ENCODE peak calls at places on chromosome 22, in seven cellular contexts. T, A, K, P, M, G and Y are unnamed samples.

GRCh38 chr22:43925433-43926348 is 2.1 kb downstream of the PNPLA3 start:
- DNase-seq in T (peak; percentile 60), A (no peak), K (no peak), P (no peak), M (no peak), G (no peak), Y (no peak)

GRCh38 chr22:36858156-36858555 is 2.6 kb upstream of the NCF4 start:
- DNase-seq in T (no peak), A (no peak), K (no peak), P (no peak), M (no peak), G (no peak), Y (peak; percentile 6)

GRCh38 chr22:29270475-29271271 is 2.6 kb downstream of the EWSR1 start:
- DNase-seq in T (no peak), A (no peak), K (peak; percentile 53), P (no peak), M (no peak), G (no peak), Y (no peak)

GRCh38 chr22:37378642-37379058 is 48.6 kb downstream of the ELFN2 start:
- DNase-seq in T (no peak), A (no peak), K (no peak), P (no peak), M (no peak), G (no peak), Y (no peak)

GRCh38 chr22:40156001-40156516 is 21.7 kb upstream of the TNRC6B start:
- DNase-seq in T (peak; percentile 51), A (no peak), K (peak; percentile 83), P (peak; percentile 81), M (no peak), G (peak; percentile 65), Y (no peak)

GRCh38 chr22:50186789-50187523 is 1.2 kb downstream of the TRABD start:
- DNase-seq in T (no peak), A (no peak), K (peak; percentile 44), P (peak; percentile 51), M (no peak), G (no peak), Y (no peak)

GRCh38 chr22:49334976-49335375 is 492.7 kb downstream of the BRD1 start:
- DNase-seq in T (peak; percentile 37), A (peak; percentile 33), K (no peak), P (peak; percentile 17), M (no peak), G (no peak), Y (no peak)

GRCh38 chr22:40597541-40598453 is 38.7 kb downstream of the MRTFA start:
- DNase-seq in T (no peak), A (no peak), K (no peak), P (peak; percentile 29), M (no peak), G (no peak), Y (no peak)

GRCh38 chr22:23047742-23048141 is 22.6 kb upstream of the GNAZ start:
- DNase-seq in T (no peak), A (no peak), K (no peak), P (no peak), M (no peak), G (no peak), Y (no peak)

GRCh38 chr22:49801391-49802060 is 26.1 kb downstream of the BRD1 start:
- DNase-seq in T (no peak), A (no peak), K (no peak), P (no peak), M (no peak), G (no peak), Y (no peak)

GRCh38 chr22:39559456-39560105 is 11.0 kb upstream of the CACNA1I start:
- DNase-seq in T (peak; percentile 86), A (no peak), K (peak; percentile 65), P (no peak), M (peak; percentile 42), G (no peak), Y (no peak)

GRCh38 chr22:17243524-17243923 is 24.3 kb upstream of the ADA2 start:
- DNase-seq in T (no peak), A (no peak), K (peak; percentile 9), P (no peak), M (no peak), G (peak; percentile 47), Y (no peak)

DNA sequence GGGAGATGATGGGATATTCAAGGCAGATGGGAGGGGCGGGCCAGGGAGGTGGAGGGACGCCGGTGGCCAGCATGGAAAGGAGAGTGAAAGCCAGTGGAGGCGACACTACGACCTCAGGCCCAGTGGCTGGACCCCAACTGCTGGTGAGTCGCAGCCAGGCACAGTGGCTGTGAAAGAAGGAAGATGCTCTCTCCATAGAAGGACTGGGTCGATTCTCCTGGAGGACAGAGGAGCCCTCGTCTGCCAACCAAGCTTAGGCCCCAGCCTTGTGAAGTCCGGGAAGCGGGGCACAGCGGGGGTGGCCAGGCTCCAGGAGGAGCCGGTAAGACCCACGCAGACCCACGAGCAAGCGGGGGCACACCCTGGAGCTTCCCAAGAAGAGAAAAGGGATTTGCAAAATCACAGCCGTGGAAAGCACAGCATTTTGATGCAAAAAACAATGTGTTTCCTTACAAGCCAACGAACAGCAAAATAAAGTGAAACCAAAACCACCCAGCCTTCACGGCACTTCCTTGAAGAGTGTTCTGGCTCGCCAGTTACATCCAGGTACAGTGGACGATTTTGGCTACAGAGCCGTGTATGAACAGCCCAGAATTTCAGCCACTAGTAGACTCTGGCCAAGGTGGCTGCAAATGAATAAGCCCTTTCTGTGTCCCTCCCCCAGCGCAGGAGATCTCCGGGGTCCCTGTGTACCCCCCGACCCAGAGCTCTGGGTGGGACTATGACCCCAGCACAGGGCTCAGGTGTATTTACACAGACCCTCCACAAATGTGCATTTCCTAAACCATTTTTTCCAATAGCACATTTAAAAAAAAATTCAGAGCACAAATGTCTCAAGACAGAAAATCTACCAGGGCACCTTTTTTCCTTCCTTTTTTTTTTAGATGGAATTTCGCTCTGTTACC is 96.9 kb downstream of the TRMU start:
- DNase-seq in T (peak; percentile 43), A (no peak), K (no peak), P (peak; percentile 66), M (no peak), G (no peak), Y (no peak)
- TF ChIP-seq POLR2AphosphoS5 in T (no peak), A (no peak), K (no peak), P (no peak), M (no peak), G (no peak), Y (no peak)

GRCh38 chr22:47100019-47100418 is 337.6 kb downstream of the TBC1D22A start:
- DNase-seq in T (no peak), A (no peak), K (no peak), P (no peak), M (no peak), G (no peak), Y (no peak)
- TF ChIP-seq EP300 in T (no peak), A (no peak), K (no peak), P (no peak), M (no peak), G (no peak), Y (no peak)

GRCh38 chr22:20546541-20546950 is 39.1 kb downstream of the MED15 start:
- DNase-seq in T (no peak), A (no peak), K (no peak), P (no peak), M (no peak), G (no peak), Y (peak; percentile 17)
- H3K4me1 ChIP-seq in T (peaks cover 6% of the 10 kb centered on the region), A (peaks cover 32% of the 10 kb centered on the region), K (peaks cover 34% of the 10 kb centered on the region), P (peaks cover 52% of the 10 kb centered on the region), M (peaks cover 29% of the 10 kb centered on the region), G (peaks cover 30% of the 10 kb centered on the region), Y (no peaks in the 10 kb centered on the region)

DNA sequence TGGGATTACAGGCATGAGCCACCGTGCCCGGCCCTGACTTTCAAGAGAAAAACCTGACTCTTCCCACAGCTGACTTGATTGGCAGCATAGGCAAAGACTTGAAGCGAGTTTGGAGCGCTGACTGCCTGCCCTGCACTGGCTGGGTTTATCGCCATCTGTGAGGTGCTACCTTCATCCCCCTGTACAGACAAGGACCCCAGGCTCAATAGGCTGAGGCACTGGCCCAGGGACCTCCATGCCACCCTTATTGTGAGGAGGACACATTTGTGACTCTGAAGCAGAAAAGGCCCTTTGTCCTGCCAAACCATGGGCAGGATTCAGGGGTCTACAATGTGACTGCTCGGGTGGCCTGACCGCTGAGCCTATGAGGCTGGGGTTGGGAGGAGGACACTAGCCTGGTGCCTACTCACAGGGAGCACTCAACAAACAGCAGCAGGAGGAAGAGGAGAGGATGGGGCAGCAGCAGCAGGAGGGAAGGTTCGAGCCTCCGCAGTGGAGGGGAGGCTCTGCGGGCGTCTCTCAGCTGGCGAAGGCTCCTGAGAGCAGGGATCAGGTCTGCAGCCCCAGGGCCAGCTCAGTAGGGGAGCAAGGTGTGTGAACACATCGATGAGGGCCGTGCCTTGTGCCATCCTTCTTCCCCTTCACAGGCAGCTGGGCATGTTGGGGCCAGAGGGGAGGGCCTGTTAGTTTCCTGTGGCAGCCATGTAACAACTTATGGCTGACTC is 72.9 kb upstream of the WNT7B start:
- DNase-seq in T (no peak), A (peak; percentile 64), K (no peak), P (peak; percentile 24), M (no peak), G (peak; percentile 24), Y (peak; percentile 64)
- TF ChIP-seq POLR2AphosphoS5 in T (no peak), A (no peak), K (no peak), P (no peak), M (no peak), G (no peak), Y (no peak)

DNA sequence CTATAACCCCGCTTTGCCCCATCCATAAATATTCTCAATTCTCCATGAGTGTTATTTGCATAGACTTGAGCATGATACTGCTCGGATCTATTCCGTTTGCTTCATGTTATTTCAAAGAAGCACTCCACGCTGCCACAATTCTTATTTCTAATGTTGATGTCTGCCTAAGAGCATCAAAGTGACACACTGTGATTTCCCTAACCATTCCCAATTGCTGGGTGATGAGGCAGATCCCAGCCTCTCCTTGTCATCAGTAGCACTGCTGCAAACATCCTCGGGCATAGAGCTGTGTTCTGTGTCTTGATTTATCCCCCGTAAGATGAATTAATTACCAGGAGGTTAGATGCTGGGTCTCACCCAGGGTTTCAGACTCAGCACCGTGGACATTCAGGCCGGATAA is 178.3 kb upstream of the SEZ6L start:
- DNase-seq in T (no peak), A (no peak), K (no peak), P (no peak), M (no peak), G (no peak), Y (no peak)
- TF ChIP-seq EP300 in T (no peak), A (no peak), K (no peak), P (no peak), M (no peak), G (no peak), Y (no peak)

GRCh38 chr22:30607300-30607930 is 441 bp downstream of the TCN2 start:
- DNase-seq in T (no peak), A (no peak), K (no peak), P (no peak), M (no peak), G (no peak), Y (no peak)
- H3K4me1 ChIP-seq in T (peaks cover 31% of the 10 kb centered on the region), A (peaks cover 48% of the 10 kb centered on the region), K (peaks cover 41% of the 10 kb centered on the region), P (peaks cover 70% of the 10 kb centered on the region), M (peaks cover 15% of the 10 kb centered on the region), G (peaks cover 37% of the 10 kb centered on the region), Y (no peaks in the 10 kb centered on the region)